ENCODE peak calls at places on chromosome 1, in six cellular contexts. X, M, Q, K, I and P are unnamed samples.

GRCh38 chr1:87686137-87686490 is 357.4 kb downstream of the LMO4 start:
- DNase-seq in I (no peak), Q (no peak), X (no peak), M (no peak), K (no peak), P (no peak)

GRCh38 chr1:82923957-82924356 is 1075.0 kb downstream of the TTLL7 start:
- DNase-seq in X (no peak), I (no peak), M (no peak), K (no peak), Q (no peak), P (no peak)

GRCh38 chr1:224113545-224113917 is 380 bp upstream of the FBXO28 start:
- DNase-seq in M (no peak), K (no peak), X (no peak), I (no peak), Q (no peak), P (no peak)

GRCh38 chr1:92953491-92953890 is 7.8 kb downstream of the DIPK1A start:
- DNase-seq in K (no peak), I (no peak), X (no peak), M (no peak), Q (no peak), P (no peak)

GRCh38 chr1:20233394-20233793 is 47.1 kb upstream of the PLA2G2C start:
- DNase-seq in M (peak; percentile 29), I (no peak), X (no peak), Q (no peak), K (no peak), P (no peak)

GRCh38 chr1:34268311-34269042 is 91.8 kb downstream of the C1orf94 start:
- DNase-seq in M (no peak), I (no peak), Q (no peak), K (no peak), X (no peak), P (no peak)

GRCh38 chr1:178232949-178233348 is 139.0 kb downstream of the RASAL2 start:
- DNase-seq in M (no peak), X (no peak), I (no peak), K (no peak), Q (no peak), P (no peak)

GRCh38 chr1:49187054-49187453 is 410.4 kb upstream of the BEND5 start:
- DNase-seq in X (no peak), M (no peak), Q (no peak), K (no peak), I (no peak), P (no peak)

GRCh38 chr1:187264995-187265602 is 436.4 kb downstream of the PLA2G4A start:
- DNase-seq in K (no peak), M (peak; percentile 63), X (peak; percentile 68), Q (no peak), I (no peak), P (peak; percentile 38)

GRCh38 chr1:182563095-182563494 is 26.0 kb downstream of the RNASEL start:
- DNase-seq in I (no peak), K (no peak), M (no peak), Q (no peak), X (no peak), P (no peak)

GRCh38 chr1:209207701-209208286 is 375.7 kb upstream of the CAMK1G start:
- DNase-seq in M (peak; percentile 92), X (peak; percentile 86), K (peak; percentile 78), I (peak; percentile 57), Q (peak; percentile 67), P (peak; percentile 77)
- TF ChIP-seq CTCF in M (peak; percentile 92), X (peak; percentile 79), K (peak; percentile 90), I (peak; percentile 66), Q (no peak), P (peak; percentile 89)

GRCh38 chr1:37926061-37926924 is 20.6 kb downstream of the INPP5B start:
- DNase-seq in Q (no peak), K (no peak), I (no peak), M (no peak), X (no peak), P (no peak)
- H3K4me3 ChIP-seq in Q (no peak overlapping the region), K (no peak overlapping the region), I (no peak overlapping the region), M (no peak overlapping the region), X (no peak overlapping the region), P (no peak overlapping the region)

GRCh38 chr1:31234870-31235269 is 4.8 kb downstream of the NKAIN1 start:
- DNase-seq in M (no peak), X (no peak), K (no peak), I (no peak), Q (no peak), P (no peak)
- H3K27me3 ChIP-seq in M (peaks cover 17% of the 10 kb centered on the region), X (peaks cover 34% of the 10 kb centered on the region), K (no peaks in the 10 kb centered on the region), I (peaks cover 54% of the 10 kb centered on the region), Q (no peaks in the 10 kb centered on the region), P (no peaks in the 10 kb centered on the region)

DNA sequence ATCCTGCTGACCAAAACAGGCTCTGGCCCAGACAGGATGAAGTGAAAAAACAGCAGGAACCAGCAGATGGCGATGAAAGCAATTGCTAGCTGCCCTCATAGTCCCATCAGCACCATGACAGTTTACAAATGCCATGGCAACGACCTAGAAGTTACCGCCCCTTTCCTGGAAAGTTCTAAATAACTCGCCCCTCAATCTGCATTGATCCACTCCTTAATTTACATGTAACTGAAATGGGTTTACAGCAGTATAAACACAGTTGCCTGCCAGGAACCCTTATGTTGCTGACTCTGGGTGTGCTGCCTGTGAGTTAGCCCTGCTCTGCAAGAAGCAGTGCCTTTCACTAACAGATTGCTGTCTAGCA is 65.5 kb upstream of the CR1L start:
- DNase-seq in X (peak; percentile 61), Q (no peak), M (peak; percentile 77), I (peak; percentile 28), K (no peak), P (peak; percentile 80)
- TF ChIP-seq CTCF in X (peak; percentile 73), Q (no peak), M (peak; percentile 69), I (peak; percentile 57), K (peak; percentile 33), P (peak; percentile 95)

GRCh38 chr1:67723126-67723525 is 38.1 kb downstream of the GADD45A start:
- DNase-seq in K (no peak), Q (no peak), I (no peak), X (no peak), M (no peak), P (no peak)
- H3K4me3 ChIP-seq in K (no peak overlapping the region), Q (no peak overlapping the region), I (no peak overlapping the region), X (no peak overlapping the region), M (no peak overlapping the region), P (no peak overlapping the region)

GRCh38 chr1:156616463-156616862 is 2.8 kb upstream of the HAPLN2 start:
- DNase-seq in K (no peak), M (no peak), Q (no peak), X (peak; percentile 70), I (no peak), P (peak; percentile 70)
- H3K27me3 ChIP-seq in K (no peaks in the 10 kb centered on the region), M (peaks cover 67% of the 10 kb centered on the region), Q (no peaks in the 10 kb centered on the region), X (peaks cover 20% of the 10 kb centered on the region), I (peaks cover 16% of the 10 kb centered on the region), P (no peaks in the 10 kb centered on the region)

GRCh38 chr1:156359973-156360372 is 9.0 kb upstream of the RHBG start:
- DNase-seq in I (no peak), K (no peak), Q (no peak), M (peak; percentile 64), X (peak; percentile 37), P (peak; percentile 88)
- TF ChIP-seq CTCF in I (no peak), K (no peak), Q (no peak), M (peak; percentile 51), X (peak; percentile 47), P (peak; percentile 94)

DNA sequence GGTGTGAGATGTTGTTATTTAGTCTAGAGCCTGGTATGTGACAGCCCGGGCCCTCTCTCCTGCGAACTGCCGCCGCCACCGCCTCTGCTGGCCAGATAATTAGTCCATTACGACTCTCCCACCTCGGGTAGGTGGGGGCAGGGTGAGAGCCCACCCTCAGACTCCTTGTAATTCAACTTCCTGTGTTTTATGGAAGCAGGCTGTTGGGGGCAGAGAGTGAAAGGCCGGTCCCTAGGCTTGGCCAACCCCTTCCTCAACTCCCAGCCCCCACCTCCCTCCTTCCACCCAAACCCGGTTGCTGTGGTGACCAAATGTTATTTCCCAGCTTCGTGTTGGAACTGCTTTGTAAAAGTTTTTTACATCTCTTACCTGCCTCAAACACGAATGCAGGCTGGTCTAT is 119.1 kb downstream of the RNF220 start:
- DNase-seq in M (peak; percentile 67), Q (no peak), I (no peak), K (no peak), X (no peak), P (no peak)
- H3K4me3 ChIP-seq in M (peak overlapping the region; percentile 38), Q (no peak overlapping the region), I (peak overlapping the region; percentile 11), K (no peak overlapping the region), X (peak overlapping the region; percentile 29), P (peak overlapping the region; percentile 35)